ENCODE peak calls at places on chromosomes 16 and 17, in four cellular contexts. One of them, this sample, is unnamed.

GRCh38 chr16:2022723-2023097 is 3.1 kb downstream of the NPW start:
- DNase-seq in heart left ventricle: no peak
- DNase-seq in Peyer's patch: no peak
- DNase-seq in suprapubic skin: no peak
- DNase-seq in this sample: no peak

GRCh38 chr16:87951550-87952538 is 610 bp downstream of the BANP start:
- DNase-seq in suprapubic skin: peak; percentile 74
- DNase-seq in heart left ventricle: peak; percentile 56
- DNase-seq in Peyer's patch: no peak
- DNase-seq in this sample: no peak

GRCh38 chr17:20156196-20157077 is 147.3 kb downstream of the SPECC1 start:
- DNase-seq in heart left ventricle: no peak
- DNase-seq in suprapubic skin: peak; percentile 64
- DNase-seq in Peyer's patch: peak; percentile 22
- DNase-seq in this sample: peak; percentile 87

GRCh38 chr16:78689536-78689935 is 590.1 kb downstream of the WWOX start:
- DNase-seq in Peyer's patch: no peak
- DNase-seq in heart left ventricle: no peak
- DNase-seq in suprapubic skin: no peak
- DNase-seq in this sample: no peak

GRCh38 chr16:12651765-12652531 is 151.7 kb downstream of the CPPED1 start:
- DNase-seq in heart left ventricle: no peak
- DNase-seq in suprapubic skin: no peak
- DNase-seq in Peyer's patch: no peak
- DNase-seq in this sample: no peak

GRCh38 chr17:75576661-75577060 is 10.9 kb upstream of the MYO15B start:
- DNase-seq in Peyer's patch: no peak
- DNase-seq in suprapubic skin: no peak
- DNase-seq in heart left ventricle: no peak
- DNase-seq in this sample: no peak

GRCh38 chr16:21156767-21157467 is 1.6 kb upstream of the LDAF1 start:
- DNase-seq in Peyer's patch: no peak
- DNase-seq in suprapubic skin: no peak
- DNase-seq in heart left ventricle: peak; percentile 35
- DNase-seq in this sample: no peak

GRCh38 chr17:78671607-78672404 is 94.6 kb upstream of the DNAH17 start:
- DNase-seq in heart left ventricle: no peak
- DNase-seq in Peyer's patch: no peak
- DNase-seq in suprapubic skin: no peak
- DNase-seq in this sample: peak; percentile 25

GRCh38 chr17:15168379-15168778 is 96.7 kb downstream of the PMP22 start:
- DNase-seq in Peyer's patch: no peak
- DNase-seq in suprapubic skin: no peak
- DNase-seq in heart left ventricle: no peak
- DNase-seq in this sample: no peak

GRCh38 chr17:15177343-15177742 is 87.8 kb downstream of the PMP22 start:
- DNase-seq in Peyer's patch: no peak
- DNase-seq in heart left ventricle: no peak
- DNase-seq in suprapubic skin: no peak
- DNase-seq in this sample: no peak

GRCh38 chr17:15169676-15170075 is 95.5 kb downstream of the PMP22 start:
- DNase-seq in suprapubic skin: no peak
- DNase-seq in heart left ventricle: no peak
- DNase-seq in Peyer's patch: no peak
- DNase-seq in this sample: no peak

GRCh38 chr17:15171433-15172047 is 93.6 kb downstream of the PMP22 start:
- DNase-seq in Peyer's patch: no peak
- DNase-seq in heart left ventricle: peak; percentile 75
- DNase-seq in suprapubic skin: peak; percentile 67
- DNase-seq in this sample: peak; percentile 79
- H3K4me3 ChIP-seq in Peyer's patch: no peak overlapping the region
- H3K4me3 ChIP-seq in heart left ventricle: no peak overlapping the region
- H3K4me3 ChIP-seq in suprapubic skin: no peak overlapping the region
- H3K4me3 ChIP-seq in this sample: no peak overlapping the region

GRCh38 chr16:30186782-30187555 is 3.6 kb downstream of the CORO1A start:
- DNase-seq in suprapubic skin: peak; percentile 85
- DNase-seq in heart left ventricle: peak; percentile 72
- DNase-seq in Peyer's patch: peak; percentile 93
- DNase-seq in this sample: peak; percentile 97

GRCh38 chr16:30185683-30186421 is 2.5 kb downstream of the CORO1A start:
- DNase-seq in heart left ventricle: peak; percentile 63
- DNase-seq in Peyer's patch: peak; percentile 90
- DNase-seq in suprapubic skin: peak; percentile 74
- DNase-seq in this sample: peak; percentile 96

GRCh38 chr16:30185141-30185682 is 1.8 kb downstream of the CORO1A start:
- DNase-seq in heart left ventricle: peak; percentile 30
- DNase-seq in Peyer's patch: peak; percentile 48
- DNase-seq in suprapubic skin: no peak
- DNase-seq in this sample: peak; percentile 90

GRCh38 chr16:30187556-30187865 is 4.1 kb downstream of the CORO1A start:
- DNase-seq in suprapubic skin: no peak
- DNase-seq in heart left ventricle: no peak
- DNase-seq in Peyer's patch: no peak
- DNase-seq in this sample: no peak

GRCh38 chr16:30186444-30186781 is 3.0 kb downstream of the CORO1A start:
- DNase-seq in Peyer's patch: no peak
- DNase-seq in heart left ventricle: no peak
- DNase-seq in suprapubic skin: no peak
- DNase-seq in this sample: no peak
- TF ChIP-seq POLR2A in Peyer's patch: no peak
- TF ChIP-seq POLR2A in heart left ventricle: no peak
- TF ChIP-seq POLR2A in suprapubic skin: no peak
- TF ChIP-seq POLR2A in this sample: no peak

GRCh38 chr16:84514295-84514873 is 9.9 kb upstream of the MEAK7 start:
- DNase-seq in suprapubic skin: no peak
- DNase-seq in heart left ventricle: no peak
- DNase-seq in Peyer's patch: no peak
- DNase-seq in this sample: no peak
- H3K4me3 ChIP-seq in suprapubic skin: no peak overlapping the region
- H3K4me3 ChIP-seq in heart left ventricle: no peak overlapping the region
- H3K4me3 ChIP-seq in Peyer's patch: no peak overlapping the region
- H3K4me3 ChIP-seq in this sample: peak overlapping the region; percentile 30

GRCh38 chr17:67458203-67458602 is 81.1 kb downstream of the PITPNC1 start:
- DNase-seq in heart left ventricle: no peak
- DNase-seq in suprapubic skin: no peak
- DNase-seq in Peyer's patch: no peak
- DNase-seq in this sample: no peak
- TF ChIP-seq POLR2A in heart left ventricle: no peak
- TF ChIP-seq POLR2A in suprapubic skin: no peak
- TF ChIP-seq POLR2A in Peyer's patch: no peak
- TF ChIP-seq POLR2A in this sample: no peak

GRCh38 chr17:45172232-45172540 is 10.5 kb downstream of the HEXIM2 start:
- DNase-seq in suprapubic skin: no peak
- DNase-seq in heart left ventricle: no peak
- DNase-seq in Peyer's patch: no peak
- DNase-seq in this sample: no peak
- H3K4me3 ChIP-seq in suprapubic skin: peak overlapping the region; percentile 36
- H3K4me3 ChIP-seq in heart left ventricle: peak overlapping the region; percentile 43
- H3K4me3 ChIP-seq in Peyer's patch: peak overlapping the region; percentile 30
- H3K4me3 ChIP-seq in this sample: peak overlapping the region; percentile 70

GRCh38 chr16:30698816-30699614 is at the start of gene SRCAP:
- DNase-seq in suprapubic skin: peak; percentile 94
- DNase-seq in heart left ventricle: peak; percentile 90
- DNase-seq in Peyer's patch: peak; percentile 87
- DNase-seq in this sample: peak; percentile 95
- TF ChIP-seq POLR2A in suprapubic skin: no peak
- TF ChIP-seq POLR2A in heart left ventricle: no peak
- TF ChIP-seq POLR2A in Peyer's patch: no peak
- TF ChIP-seq POLR2A in this sample: peak; percentile 39

GRCh38 chr16:52561910-52562741 is 15.2 kb upstream of the TOX3 start:
- DNase-seq in Peyer's patch: no peak
- DNase-seq in heart left ventricle: no peak
- DNase-seq in suprapubic skin: no peak
- DNase-seq in this sample: no peak
- H3K4me3 ChIP-seq in Peyer's patch: no peak overlapping the region
- H3K4me3 ChIP-seq in heart left ventricle: no peak overlapping the region
- H3K4me3 ChIP-seq in suprapubic skin: no peak overlapping the region
- H3K4me3 ChIP-seq in this sample: no peak overlapping the region

GRCh38 chr17:81884520-81884919 is 6.9 kb downstream of the ALYREF start:
- DNase-seq in heart left ventricle: no peak
- DNase-seq in Peyer's patch: no peak
- DNase-seq in suprapubic skin: no peak
- DNase-seq in this sample: no peak
- TF ChIP-seq POLR2A in heart left ventricle: no peak
- TF ChIP-seq POLR2A in Peyer's patch: no peak
- TF ChIP-seq POLR2A in suprapubic skin: no peak
- TF ChIP-seq POLR2A in this sample: no peak

This sample was measured in spleen.